ENCODE peak calls at places on chromosomes 2 and 18, in five cellular contexts. Y, B, J, Q and Z are unnamed samples.

GRCh38 chr2:232420463-232421188 is 14.0 kb downstream of the ALPG start:
- DNase-seq in Y (no peak), B (peak), J (no peak), Q (no peak), Z (no peak)

GRCh38 chr2:177970670-177971454 is 101.7 kb downstream of the PDE11A start:
- DNase-seq in Y (no peak), B (no peak), J (no peak), Q (no peak), Z (no peak)

GRCh38 chr2:142037744-142038143 is 93.1 kb downstream of the LRP1B start:
- DNase-seq in Y (no peak), B (no peak), J (no peak), Q (no peak), Z (no peak)

GRCh38 chr18:11310476-11311086 is 161.2 kb upstream of the PIEZO2 start:
- DNase-seq in Y (no peak), B (no peak), J (peak), Q (peak), Z (peak)

GRCh38 chr2:159516241-159516758 is 100.0 kb downstream of the BAZ2B start:
- DNase-seq in Y (no peak), B (peak), J (no peak), Q (peak), Z (no peak)

GRCh38 chr2:239002960-239003932 is 155.4 kb downstream of the TWIST2 start:
- DNase-seq in Y (no peak), B (no peak), J (no peak), Q (no peak), Z (no peak)

GRCh38 chr2:203533696-203534471 is 1.2 kb downstream of the RAPH1 start:
- DNase-seq in Y (no peak), B (peak), J (no peak), Q (peak), Z (no peak)

GRCh38 chr2:42794271-42795046 is 2.1 kb upstream of the HAAO start:
- DNase-seq in Y (peak), B (no peak), J (no peak), Q (no peak), Z (no peak)

GRCh38 chr18:75211721-75212625 is 1.4 kb downstream of the TSHZ1 start:
- DNase-seq in Y (peak), B (peak), J (peak), Q (peak), Z (peak)

GRCh38 chr2:127045792-127046501 is 61.0 kb downstream of the BIN1 start:
- DNase-seq in Y (peak), B (no peak), J (peak), Q (peak), Z (no peak)

GRCh38 chr2:135797497-135798274 is 39.3 kb downstream of the LCT start:
- DNase-seq in Y (peak), B (peak), J (peak), Q (peak), Z (peak)

GRCh38 chr2:135798275-135798705 is 38.7 kb downstream of the LCT start:
- DNase-seq in Y (no peak), B (no peak), J (no peak), Q (no peak), Z (no peak)

GRCh38 chr2:135798762-135799161 is 38.2 kb downstream of the LCT start:
- DNase-seq in Y (no peak), B (no peak), J (no peak), Q (no peak), Z (no peak)

GRCh38 chr2:135800513-135801460 is 36.2 kb downstream of the LCT start:
- DNase-seq in Y (no peak), B (no peak), J (no peak), Q (no peak), Z (no peak)

DNA sequence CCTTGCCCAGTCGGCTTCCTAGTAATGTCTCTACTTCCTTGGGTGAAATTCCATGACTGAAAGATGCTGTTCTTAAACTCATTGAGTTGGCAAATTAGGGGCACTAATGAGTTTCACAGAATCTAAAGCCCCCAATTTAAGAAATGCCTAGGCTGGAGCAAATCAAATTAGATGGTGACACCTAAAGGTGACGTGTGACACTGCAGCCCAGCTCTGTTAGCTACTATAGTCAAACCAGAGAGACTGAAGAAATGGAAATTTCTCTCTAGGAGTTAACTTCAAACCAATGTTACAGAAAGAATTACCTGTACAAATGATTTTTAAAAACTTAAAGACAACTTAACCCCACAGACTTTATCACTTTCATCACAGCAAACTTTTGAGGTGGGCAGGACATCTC is 37.2 kb downstream of the LCT start:
- DNase-seq in Y (no peak), B (no peak), J (no peak), Q (no peak), Z (no peak)
- TF ChIP-seq CTCF in Y (no peak), B (no peak), J (no peak), Q (no peak), Z (no peak)

GRCh38 chr2:85827879-85828569 is 60.8 kb downstream of the ST3GAL5 start:
- DNase-seq in Y (no peak), B (no peak), J (no peak), Q (no peak), Z (no peak)

GRCh38 chr2:85831735-85832134 is 57.1 kb downstream of the ST3GAL5 start:
- DNase-seq in Y (no peak), B (no peak), J (no peak), Q (no peak), Z (no peak)

GRCh38 chr2:85826990-85827878 is 61.6 kb downstream of the ST3GAL5 start:
- DNase-seq in Y (peak), B (peak), J (peak), Q (peak), Z (peak)

GRCh38 chr2:85828725-85829124 is 60.1 kb downstream of the ST3GAL5 start:
- DNase-seq in Y (no peak), B (no peak), J (no peak), Q (no peak), Z (no peak)

GRCh38 chr2:85830645-85831044 is 58.1 kb downstream of the ST3GAL5 start:
- DNase-seq in Y (no peak), B (no peak), J (no peak), Q (no peak), Z (no peak)
- TF ChIP-seq CTCF in Y (no peak), B (no peak), J (no peak), Q (peak), Z (no peak)

GRCh38 chr18:62711781-62712180 is 3.6 kb upstream of the PHLPP1 start:
- DNase-seq in Y (no peak), B (no peak), J (no peak), Q (no peak), Z (no peak)
- TF ChIP-seq CTCF in Y (no peak), B (no peak), J (no peak), Q (no peak), Z (no peak)

GRCh38 chr18:63342206-63342605 is 22.6 kb upstream of the BCL2 start:
- DNase-seq in Y (no peak), B (peak), J (no peak), Q (peak), Z (no peak)
- TF ChIP-seq CTCF in Y (peak), B (peak), J (peak), Q (peak), Z (peak)

DNA sequence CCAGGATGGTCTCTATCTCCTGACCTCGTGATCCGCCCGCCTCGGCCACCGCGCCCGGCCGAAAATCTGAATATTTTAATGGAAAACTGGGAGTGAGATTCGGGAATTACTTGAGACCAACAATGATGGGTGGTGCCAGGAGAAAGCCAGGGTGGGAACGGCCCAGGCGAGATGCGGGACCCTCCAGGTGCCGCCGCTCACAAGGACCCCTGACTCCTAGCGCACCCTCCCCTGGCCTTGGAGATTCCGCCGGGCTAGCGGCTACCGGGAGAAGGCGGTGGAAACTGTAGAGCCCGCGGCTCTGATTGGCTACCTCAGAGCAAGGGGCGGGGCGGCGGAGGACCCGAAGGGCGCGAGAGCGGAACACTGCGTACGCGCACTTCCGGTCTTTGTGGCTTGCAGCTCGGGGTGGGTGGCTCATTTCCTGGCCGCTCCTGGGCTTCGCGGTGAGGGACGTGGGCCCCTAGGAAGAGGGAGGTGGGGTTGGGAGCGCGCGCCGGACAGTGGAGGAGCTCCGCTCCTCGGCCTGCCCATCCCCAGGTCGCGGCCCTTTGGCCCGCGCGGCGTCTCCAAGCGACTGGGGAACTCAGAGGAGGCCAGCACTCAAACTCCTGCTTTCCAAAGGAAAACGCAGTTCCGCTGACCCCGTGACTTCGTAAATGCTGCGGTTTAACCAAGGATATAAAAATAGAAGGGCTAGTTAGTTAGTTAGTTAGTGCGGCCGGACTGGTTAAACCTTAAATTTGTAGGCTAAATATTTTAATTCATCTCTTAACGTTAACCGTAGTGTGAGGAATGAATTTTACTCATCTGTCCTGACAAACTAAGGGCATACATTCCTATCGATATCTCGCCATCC is at the start of gene ZNF397:
- DNase-seq in Y (peak), B (peak), J (peak), Q (peak), Z (peak)
- TF ChIP-seq CTCF in Y (no peak), B (no peak), J (no peak), Q (no peak), Z (no peak)